ENCODE peak calls at places on chromosomes 2 and 18, in five cellular contexts. M, L, U, G and R are unnamed samples.

GRCh38 chr2:23602113-23602512 is 217.1 kb downstream of the KLHL29 start:
- DNase-seq in M (peak; percentile 55), L (peak; percentile 89), U (no peak), G (peak; percentile 52), R (peak; percentile 78)

GRCh38 chr2:6482256-6482655 is 383.5 kb downstream of the CMPK2 start:
- DNase-seq in M (no peak), L (no peak), U (no peak), G (no peak), R (no peak)

GRCh38 chr2:67561411-67561965 is 164.4 kb downstream of the ETAA1 start:
- DNase-seq in M (no peak), L (peak; percentile 54), U (peak; percentile 76), G (peak; percentile 76), R (peak; percentile 94)

GRCh38 chr2:216735086-216735485 is 39.7 kb upstream of the IGFBP5 start:
- DNase-seq in M (no peak), L (peak; percentile 81), U (no peak), G (no peak), R (no peak)

GRCh38 chr2:233556756-233557736 is 9.5 kb downstream of the USP40 start:
- DNase-seq in M (no peak), L (no peak), U (peak; percentile 43), G (no peak), R (no peak)

GRCh38 chr2:60352491-60353405 is 200.7 kb downstream of the BCL11A start:
- DNase-seq in M (peak; percentile 27), L (no peak), U (no peak), G (no peak), R (no peak)

GRCh38 chr2:231890896-231891513 is 35.2 kb downstream of the NPPC start:
- DNase-seq in M (no peak), L (no peak), U (peak; percentile 68), G (no peak), R (no peak)

GRCh38 chr2:166494140-166494544 is at the start of gene SCN7A:
- DNase-seq in M (peak; percentile 37), L (peak; percentile 72), U (peak; percentile 52), G (peak; percentile 90), R (peak; percentile 22)

GRCh38 chr2:134932864-134933526 is 14.4 kb downstream of the CCNT2 start:
- DNase-seq in M (no peak), L (no peak), U (peak; percentile 59), G (no peak), R (no peak)

GRCh38 chr2:236758406-236758805 is 188.8 kb downstream of the ACKR3 start:
- DNase-seq in M (no peak), L (no peak), U (no peak), G (no peak), R (no peak)

GRCh38 chr2:95158891-95159619 is 593 bp downstream of the ZNF514 start:
- DNase-seq in M (peak; percentile 44), L (peak; percentile 42), U (peak; percentile 62), G (peak; percentile 73), R (peak; percentile 55)

GRCh38 chr2:24919100-24919976 is 699 bp downstream of the ADCY3 start:
- DNase-seq in M (peak; percentile 66), L (no peak), U (no peak), G (peak; percentile 63), R (no peak)

GRCh38 chr2:120503793-120504571 is 158.0 kb downstream of the INHBB start:
- DNase-seq in M (no peak), L (no peak), U (no peak), G (peak; percentile 82), R (no peak)

GRCh38 chr2:1775511-1776035 is 31.3 kb upstream of the PXDN start:
- DNase-seq in M (no peak), L (no peak), U (no peak), G (no peak), R (no peak)

GRCh38 chr2:237699870-237700582 is 72.6 kb downstream of the LRRFIP1 start:
- DNase-seq in M (no peak), L (no peak), U (no peak), G (no peak), R (no peak)

GRCh38 chr2:169839954-169840746 is 12.9 kb downstream of the UBR3 start:
- DNase-seq in M (no peak), L (no peak), U (no peak), G (no peak), R (no peak)

GRCh38 chr2:130825231-130825971 is 11.3 kb upstream of the ARHGEF4 start:
- DNase-seq in M (no peak), L (no peak), U (no peak), G (no peak), R (no peak)

GRCh38 chr18:34835466-34835865 is 125.4 kb downstream of the DTNA start:
- DNase-seq in M (no peak), L (no peak), U (no peak), G (no peak), R (no peak)

GRCh38 chr2:37454851-37455762 is 110.7 kb downstream of the QPCT start:
- DNase-seq in M (no peak), L (peak; percentile 76), U (no peak), G (no peak), R (no peak)

GRCh38 chr2:233419626-233420431 is 65.5 kb downstream of the DGKD start:
- DNase-seq in M (no peak), L (no peak), U (no peak), G (no peak), R (no peak)

DNA sequence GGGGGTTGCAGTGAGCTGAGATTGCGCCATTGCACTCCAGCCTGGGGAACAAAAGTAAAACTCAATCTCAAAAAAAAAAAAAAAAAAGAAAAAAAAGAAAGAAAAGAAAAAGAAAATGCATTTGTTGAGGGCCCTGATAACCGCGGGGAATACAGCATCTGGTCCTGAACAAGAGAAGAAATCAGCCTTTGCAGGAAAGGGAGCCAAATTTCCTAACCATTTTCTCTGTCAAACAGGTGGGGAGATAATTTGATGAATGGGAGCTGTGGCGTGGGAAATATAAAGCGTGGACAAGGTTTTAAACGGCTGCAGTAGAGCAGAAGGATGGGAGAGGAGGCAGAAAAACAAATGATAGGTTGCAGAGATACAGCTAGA is 864 bp downstream of the E2F6 start:
- DNase-seq in M (no peak), L (no peak), U (no peak), G (no peak), R (no peak)
- H3K4me1 ChIP-seq in M (peaks cover 8% of the 10 kb centered on the region), L (peaks cover 6% of the 10 kb centered on the region), U (peaks cover 35% of the 10 kb centered on the region), G (peaks cover 27% of the 10 kb centered on the region), R (peaks cover 36% of the 10 kb centered on the region)

GRCh38 chr2:204726831-204727230 is 181.6 kb downstream of the PARD3B start:
- DNase-seq in M (no peak), L (no peak), U (no peak), G (no peak), R (no peak)
- TF ChIP-seq POLR2A in M (no peak), L (no peak), U (no peak), G (no peak), R (no peak)

GRCh38 chr2:27884546-27884945 is 5.6 kb downstream of the RBKS start:
- DNase-seq in M (no peak), L (no peak), U (no peak), G (no peak), R (no peak)

GRCh38 chr2:27873091-27873490 is 17.1 kb downstream of the RBKS start:
- DNase-seq in M (no peak), L (no peak), U (no peak), G (no peak), R (no peak)

GRCh38 chr2:27875089-27875881 is 14.9 kb downstream of the RBKS start:
- DNase-seq in M (no peak), L (no peak), U (no peak), G (no peak), R (peak; percentile 66)

GRCh38 chr2:27878825-27879224 is 11.4 kb downstream of the RBKS start:
- DNase-seq in M (no peak), L (no peak), U (no peak), G (no peak), R (no peak)
- H3K4me1 ChIP-seq in M (no peaks in the 10 kb centered on the region), L (no peaks in the 10 kb centered on the region), U (no peaks in the 10 kb centered on the region), G (no peaks in the 10 kb centered on the region), R (no peaks in the 10 kb centered on the region)

GRCh38 chr2:129144082-129144791 is 825.6 kb upstream of the HS6ST1 start:
- DNase-seq in M (no peak), L (no peak), U (no peak), G (no peak), R (no peak)

GRCh38 chr2:129133692-129134641 is 815.3 kb upstream of the HS6ST1 start:
- DNase-seq in M (no peak), L (no peak), U (peak; percentile 27), G (no peak), R (no peak)

GRCh38 chr2:129142465-129142864 is 823.8 kb upstream of the HS6ST1 start:
- DNase-seq in M (no peak), L (no peak), U (no peak), G (no peak), R (no peak)

GRCh38 chr2:129135017-129135416 is 816.3 kb upstream of the HS6ST1 start:
- DNase-seq in M (no peak), L (no peak), U (no peak), G (no peak), R (no peak)

GRCh38 chr2:129139380-129139779 is 820.7 kb upstream of the HS6ST1 start:
- DNase-seq in M (no peak), L (no peak), U (no peak), G (no peak), R (no peak)
- TF ChIP-seq POLR2A in M (no peak), L (no peak), U (no peak), G (no peak), R (no peak)